ENCODE peak calls at places on chromosomes 6 and 20, in nine cellular contexts. L, G, D, R, W, H, A, U and Y are unnamed samples.
A peak's percentile ranks its signal among the peaks of the same experiment; 100 is the strongest.

GRCh38 chr20:58518387-58518786 is 3.2 kb upstream of the APCDD1L start:
- DNase-seq in H (no peak), A (no peak), L (no peak), U (no peak), D (no peak), W (no peak), R (no peak), G (no peak), Y (no peak)

GRCh38 chr20:34022154-34022842 is 28.6 kb downstream of the RALY start:
- DNase-seq in G (peak; percentile 21), W (peak; percentile 69), A (no peak), R (no peak), H (no peak), U (no peak), D (peak; percentile 78), L (no peak), Y (no peak)

GRCh38 chr6:105794263-105794662 is 291.9 kb upstream of the PRDM1 start:
- DNase-seq in R (no peak), A (no peak), W (no peak), G (no peak), U (no peak), L (no peak), H (no peak), D (peak; percentile 20), Y (no peak)

GRCh38 chr6:147507162-147508072 is 1.1 kb upstream of the SAMD5 start:
- DNase-seq in L (no peak), R (peak; percentile 25), W (peak; percentile 21), U (no peak), G (peak; percentile 7), A (peak; percentile 37), D (peak; percentile 20), H (no peak), Y (no peak)

GRCh38 chr20:19750207-19750606 is 7.9 kb upstream of the RIN2 start:
- DNase-seq in G (no peak), L (no peak), H (no peak), R (no peak), W (no peak), A (no peak), D (no peak), U (no peak), Y (no peak)

GRCh38 chr6:157314705-157315321 is 8.5 kb downstream of the TMEM242 start:
- DNase-seq in W (peak; percentile 70), U (no peak), G (peak; percentile 84), R (no peak), H (no peak), L (no peak), D (peak; percentile 40), A (no peak), Y (peak; percentile 23)

GRCh38 chr6:42988486-42989020 is 4.2 kb downstream of the PPP2R5D start:
- DNase-seq in U (no peak), L (no peak), W (no peak), H (no peak), D (no peak), R (no peak), G (peak; percentile 67), A (no peak), Y (no peak)

GRCh38 chr6:111487656-111488055 is 4.6 kb upstream of the REV3L start:
- DNase-seq in G (peak; percentile 89), W (peak; percentile 44), H (no peak), R (no peak), L (no peak), A (no peak), U (no peak), D (no peak), Y (no peak)

GRCh38 chr6:140355476-140355875 is 981.0 kb upstream of the CITED2 start:
- DNase-seq in R (no peak), D (no peak), G (no peak), W (no peak), A (no peak), H (no peak), L (no peak), U (no peak), Y (no peak)

GRCh38 chr6:19734519-19734918 is 102.7 kb upstream of the ID4 start:
- DNase-seq in U (no peak), G (no peak), D (no peak), H (no peak), R (no peak), A (no peak), W (no peak), L (no peak), Y (no peak)

GRCh38 chr6:121932071-121933009 is 467.1 kb upstream of the HSF2 start:
- DNase-seq in A (no peak), D (no peak), U (no peak), G (peak; percentile 88), H (peak; percentile 70), L (no peak), W (no peak), R (peak; percentile 26), Y (no peak)

GRCh38 chr6:83808926-83809325 is 44.2 kb upstream of the RIPPLY2 start:
- DNase-seq in H (no peak), A (no peak), L (no peak), W (no peak), G (no peak), U (no peak), R (no peak), D (no peak), Y (no peak)

GRCh38 chr20:17731233-17731632 is 31.5 kb downstream of the BANF2 start:
- DNase-seq in R (no peak), W (no peak), G (no peak), U (no peak), H (no peak), A (no peak), L (no peak), D (no peak), Y (no peak)

GRCh38 chr6:157225575-157225995 is 97.7 kb downstream of the TMEM242 start:
- DNase-seq in R (no peak), L (no peak), U (no peak), W (no peak), A (no peak), G (no peak), H (peak; percentile 73), D (no peak), Y (no peak)

GRCh38 chr20:23225407-23226060 is 125.1 kb upstream of the NXT1 start:
- DNase-seq in H (no peak), A (no peak), L (no peak), R (no peak), G (peak; percentile 96), D (peak; percentile 19), W (no peak), U (no peak), Y (no peak)

GRCh38 chr6:157222201-157222981 is 100.9 kb downstream of the TMEM242 start:
- DNase-seq in L (no peak), H (no peak), G (no peak), R (no peak), U (no peak), W (no peak), D (no peak), A (no peak), Y (no peak)

GRCh38 chr6:62707914-62708313 is 421.9 kb upstream of the KHDRBS2 start:
- DNase-seq in H (no peak), R (no peak), W (no peak), D (no peak), A (no peak), G (no peak), L (no peak), U (no peak), Y (no peak)